ENCODE peak calls at places on chromosome 1, in seven cellular contexts. H, F, E, Y, U, G and C are unnamed samples.

GRCh38 chr1:244988521-244988920 is 124.2 kb upstream of the HNRNPU start:
- DNase-seq in F (no peak), H (no peak), Y (no peak), E (peak; percentile 15), G (no peak), U (no peak), C (no peak)

GRCh38 chr1:77831976-77832695 is 52.7 kb downstream of the MIGA1 start:
- DNase-seq in Y (no peak), G (no peak), H (no peak), E (peak; percentile 26), U (no peak), F (no peak), C (no peak)

GRCh38 chr1:152502496-152503180 is 8.0 kb upstream of the LCE5A start:
- DNase-seq in Y (no peak), F (no peak), H (no peak), U (no peak), G (no peak), E (peak; percentile 28), C (no peak)

GRCh38 chr1:46533179-46533864 is 18.1 kb downstream of the KNCN start:
- DNase-seq in G (no peak), E (no peak), U (peak; percentile 63), Y (peak; percentile 75), F (no peak), H (peak; percentile 24), C (no peak)

GRCh38 chr1:202411421-202411820 is 62.9 kb downstream of the PPP1R12B start:
- DNase-seq in H (no peak), U (peak; percentile 42), Y (no peak), G (no peak), E (no peak), F (no peak), C (no peak)

GRCh38 chr1:169795687-169796086 is 980 bp upstream of the METTL18 start:
- DNase-seq in E (no peak), H (no peak), Y (no peak), F (no peak), U (peak; percentile 52), G (no peak), C (no peak)

GRCh38 chr1:246142320-246142893 is 364.7 kb downstream of the SMYD3 start:
- DNase-seq in Y (no peak), U (no peak), F (no peak), H (no peak), G (no peak), E (peak; percentile 98), C (no peak)

GRCh38 chr1:58249729-58250586 is 296.6 kb downstream of the OMA1 start:
- DNase-seq in Y (peak; percentile 50), F (no peak), E (no peak), U (peak; percentile 92), H (no peak), G (no peak), C (no peak)

GRCh38 chr1:26177182-26177684 is at the start of gene CNKSR1:
- DNase-seq in Y (no peak), H (peak; percentile 87), E (peak; percentile 85), U (peak; percentile 97), F (no peak), G (no peak), C (no peak)

GRCh38 chr1:246566808-246567154 is 525 bp downstream of the CNST start:
- DNase-seq in H (no peak), F (peak; percentile 6), G (peak; percentile 16), Y (peak; percentile 82), E (peak; percentile 17), U (no peak), C (peak; percentile 47)

GRCh38 chr1:206556748-206557635 is 49.7 kb downstream of the RASSF5 start:
- DNase-seq in E (peak; percentile 80), H (peak; percentile 65), U (peak; percentile 80), F (peak; percentile 19), G (peak; percentile 59), Y (peak; percentile 85), C (peak; percentile 86)

DNA sequence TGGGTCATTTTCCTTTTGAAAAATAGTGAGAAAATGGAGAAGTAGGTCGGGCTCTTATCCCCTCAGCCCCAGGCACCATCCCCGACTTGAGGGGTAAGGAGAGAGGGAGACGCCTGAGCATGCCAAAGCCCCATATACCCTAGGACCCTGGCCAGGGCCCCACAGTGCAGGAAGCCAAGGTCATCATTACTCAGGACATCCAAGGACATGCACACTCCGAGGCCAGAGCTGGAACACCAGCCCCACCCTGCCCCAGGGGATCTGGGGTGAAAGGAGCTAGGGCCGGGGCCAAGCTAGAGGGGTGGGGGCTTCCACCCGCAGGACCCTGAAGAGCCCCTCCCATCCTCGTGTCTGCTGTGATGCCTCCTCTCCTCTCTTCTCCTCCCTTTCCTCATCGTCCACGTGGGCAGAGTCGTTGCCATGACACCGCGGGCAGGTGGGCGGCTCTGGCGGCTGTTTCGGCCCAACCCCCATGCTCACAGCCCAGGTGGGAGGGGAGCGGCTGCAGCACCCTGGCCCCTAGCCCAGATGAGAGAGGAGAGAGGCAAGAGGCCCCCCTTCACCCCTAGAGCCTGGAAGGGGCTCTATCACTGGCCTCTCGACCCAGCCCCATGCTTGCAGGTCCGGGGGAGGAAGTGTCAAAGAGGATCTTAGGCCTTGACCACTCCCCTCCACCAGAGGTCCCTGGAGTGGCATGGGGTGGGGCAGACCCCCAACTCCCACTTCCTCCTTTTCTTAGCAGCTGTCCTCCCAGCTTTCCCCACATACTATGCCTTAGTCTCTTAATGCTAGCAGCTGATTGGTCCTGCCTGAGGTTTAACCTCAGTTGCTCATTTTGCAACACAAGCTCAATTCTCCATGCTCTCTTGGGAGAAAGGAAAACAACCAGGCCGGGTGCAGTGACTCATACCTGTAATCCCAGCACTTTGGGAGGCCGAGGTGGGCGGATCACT is 10.6 kb downstream of the DLGAP3 start:
- DNase-seq in G (no peak), U (peak; percentile 81), Y (peak; percentile 51), H (no peak), F (no peak), E (no peak), C (no peak)
- H3K4me3 ChIP-seq in G (no peak overlapping the region), U (peak overlapping the region; percentile 39), Y (no peak overlapping the region), H (no peak overlapping the region), F (no peak overlapping the region), E (no peak overlapping the region), C (no peak overlapping the region)

GRCh38 chr1:208243851-208244583 is at the start of gene PLXNA2:
- DNase-seq in G (peak; percentile 69), U (peak; percentile 88), E (peak; percentile 88), Y (peak; percentile 91), H (peak; percentile 88), F (peak; percentile 40), C (peak; percentile 91)

GRCh38 chr1:208242186-208242585 is 2.0 kb downstream of the PLXNA2 start:
- DNase-seq in F (no peak), Y (no peak), U (no peak), E (no peak), G (no peak), H (no peak), C (no peak)

GRCh38 chr1:208243522-208243850 is 698 bp downstream of the PLXNA2 start:
- DNase-seq in Y (no peak), H (no peak), E (peak; percentile 22), U (peak; percentile 38), F (no peak), G (no peak), C (no peak)

GRCh38 chr1:208241541-208241940 is 2.6 kb downstream of the PLXNA2 start:
- DNase-seq in F (no peak), G (no peak), E (no peak), H (no peak), Y (no peak), U (no peak), C (no peak)

DNA sequence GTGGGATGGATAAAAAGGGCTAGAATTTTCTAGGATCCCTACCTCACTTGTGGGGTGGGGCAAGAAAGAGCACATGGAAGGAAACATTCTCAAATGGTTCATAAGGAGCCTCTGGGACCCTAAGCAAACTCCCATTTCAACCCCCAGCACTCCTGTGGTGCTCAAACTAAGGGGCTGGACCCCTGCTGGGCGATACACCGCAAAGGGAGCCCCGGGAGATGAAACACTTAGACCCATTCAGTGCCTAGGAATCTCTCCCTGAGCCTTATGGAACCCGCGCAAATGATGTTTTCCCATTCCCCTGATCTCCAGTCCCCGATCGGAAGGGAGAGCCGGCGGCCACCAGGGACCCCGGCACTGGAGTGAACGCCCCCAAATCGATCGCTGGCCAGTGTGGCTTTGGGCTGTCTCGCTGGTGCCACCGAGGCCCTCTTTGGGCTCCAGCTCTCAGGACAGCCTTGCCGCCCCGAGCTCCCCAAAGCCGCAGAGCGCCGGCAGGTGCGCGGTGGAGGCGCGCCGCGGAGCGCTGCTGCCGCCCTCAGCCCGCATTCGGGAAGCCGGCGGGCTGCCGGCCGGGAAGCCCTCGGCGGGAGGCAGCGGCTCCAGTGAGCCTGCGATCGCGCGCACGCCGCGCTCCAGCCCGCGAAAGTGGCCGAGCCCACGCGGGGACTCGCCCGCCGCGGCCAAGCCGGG is 1.2 kb downstream of the PLXNA2 start:
- DNase-seq in H (no peak), U (peak; percentile 66), G (no peak), F (no peak), E (peak; percentile 68), Y (peak; percentile 70), C (no peak)
- TF ChIP-seq CTCF in H (no peak), U (peak; percentile 29), G (peak; percentile 18), F (no peak), E (peak; percentile 42), Y (peak; percentile 16), C (no peak)

GRCh38 chr1:48177257-48177656 is 45.3 kb upstream of the SLC5A9 start:
- DNase-seq in G (no peak), H (no peak), E (peak; percentile 10), F (no peak), Y (no peak), U (peak; percentile 5), C (no peak)
- H3K4me1 ChIP-seq in G (no peaks in the 10 kb centered on the region), H (no peaks in the 10 kb centered on the region), E (no peaks in the 10 kb centered on the region), F (no peaks in the 10 kb centered on the region), Y (no peaks in the 10 kb centered on the region), U (no peaks in the 10 kb centered on the region), C (no peaks in the 10 kb centered on the region)

GRCh38 chr1:31241321-31241720 is 1.6 kb upstream of the NKAIN1 start:
- DNase-seq in F (no peak), U (no peak), G (no peak), Y (no peak), H (no peak), E (no peak), C (no peak)

GRCh38 chr1:31239653-31240241 is at the start of gene NKAIN1:
- DNase-seq in U (peak; percentile 84), E (peak; percentile 22), F (no peak), H (peak; percentile 12), Y (peak; percentile 65), G (no peak), C (no peak)

GRCh38 chr1:31238612-31238985 is 1.1 kb downstream of the NKAIN1 start:
- DNase-seq in U (no peak), Y (no peak), F (no peak), H (no peak), G (no peak), E (no peak), C (no peak)

GRCh38 chr1:31234870-31235269 is 4.8 kb downstream of the NKAIN1 start:
- DNase-seq in Y (no peak), E (no peak), F (no peak), H (no peak), G (no peak), U (no peak), C (no peak)

DNA sequence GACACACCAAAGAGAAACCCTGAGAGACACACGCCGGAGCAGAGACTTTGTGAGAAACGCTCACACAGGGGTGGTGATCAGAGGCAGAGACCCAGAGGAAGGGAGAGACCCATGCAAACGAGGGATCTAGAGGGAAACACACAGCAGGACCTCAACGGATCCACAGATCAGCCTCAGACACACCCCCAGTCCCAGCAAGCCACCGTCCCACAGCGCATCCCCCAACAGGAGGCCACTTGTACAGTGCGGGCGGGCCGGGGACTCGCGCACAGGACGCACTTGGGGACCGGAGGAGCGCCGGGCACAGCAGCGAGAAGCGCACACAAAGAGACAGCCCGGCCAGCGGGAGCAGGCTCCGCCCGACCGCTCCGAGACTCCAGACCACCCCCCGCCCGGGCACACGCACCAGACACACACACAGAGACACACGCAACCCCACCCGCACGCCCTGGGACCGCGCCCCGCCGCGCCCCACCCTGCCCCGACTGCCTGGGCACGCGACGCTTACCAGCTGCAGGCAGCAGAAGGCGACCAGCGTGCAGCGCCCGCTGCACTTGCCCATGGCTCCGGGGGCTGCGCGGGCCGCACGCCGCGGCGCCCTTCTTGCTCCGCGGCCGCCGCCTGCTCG is 587 bp downstream of the NKAIN1 start:
- DNase-seq in Y (peak; percentile 62), E (no peak), U (peak; percentile 81), G (no peak), F (no peak), H (no peak), C (no peak)
- H3K4me3 ChIP-seq in Y (peak overlapping the region; percentile 67), E (peak overlapping the region; percentile 44), U (peak overlapping the region; percentile 78), G (no peak overlapping the region), F (peak overlapping the region; percentile 52), H (no peak overlapping the region), C (peak overlapping the region; percentile 18)